ENCODE peak calls at places on chromosomes 11 and 22, in nine cellular contexts. F is H4; G is hippocampal formation; M is KBM-7; U is GM12878; T is naive B cell; A is stimulated activated CD8-positive, alpha-beta memory T cell treated with anti-CD3 and anti-CD28 coated beads, Interleukin-7, amount 100 ng/mL, for 24 hours; X is activated T-helper 1 cell treated with anti-CD3 and anti-CD28 coated beads, Interleukin-12 subunit alpha, Interleukin-12 subunit beta, Interleukin-2, Interleukin-4 antibody, amounts not matched to agents 30 ng/mL and 10 ng/mL and 1 ng/mL, durations not matched to agents 14 hours and 24 hours and 36 hours; W is HFFc6. C is an unnamed sample.

GRCh38 chr22:41939981-41940852 is 6.7 kb downstream of the CENPM start:
- DNase-seq in F (no peak), G (no peak), M (no peak), U (peak; percentile 98), T (peak; percentile 98), A (peak; percentile 86), X (peak; percentile 93), W (no peak), C (no peak)

GRCh38 chr22:49046546-49047305 is 780.9 kb downstream of the BRD1 start:
- DNase-seq in F (no peak), G (peak; percentile 2), M (peak; percentile 32), U (no peak), T (no peak), A (peak; percentile 7), X (no peak), W (no peak), C (no peak)

GRCh38 chr11:130390071-130390758 is 38.2 kb downstream of the ADAMTS8 start:
- DNase-seq in F (peak; percentile 75), G (peak; percentile 63), M (peak; percentile 26), U (no peak), T (no peak), A (no peak), X (no peak), W (peak; percentile 66), C (peak; percentile 44)

GRCh38 chr11:71163371-71163770 is 89.0 kb downstream of the SHANK2 start:
- DNase-seq in F (no peak), G (no peak), M (no peak), U (no peak), T (no peak), A (no peak), X (no peak), W (no peak), C (no peak)

GRCh38 chr11:80849253-80849652 is 1408.4 kb upstream of the TENM4 start:
- DNase-seq in F (peak; percentile 4), G (no peak), M (no peak), U (peak; percentile 51), T (no peak), A (no peak), X (no peak), W (no peak), C (no peak)

GRCh38 chr22:42490244-42490832 is 29.3 kb downstream of the RRP7A start:
- DNase-seq in F (no peak), G (no peak), M (no peak), U (no peak), T (no peak), A (no peak), X (no peak), W (no peak), C (no peak)

GRCh38 chr11:126311464-126312291 is 7.8 kb downstream of the DCPS start:
- DNase-seq in F (no peak), G (no peak), M (peak; percentile 55), U (peak; percentile 60), T (no peak), A (no peak), X (no peak), W (no peak), C (peak; percentile 100)

GRCh38 chr11:20388096-20389055 is 860 bp downstream of the PRMT3 start:
- DNase-seq in F (no peak), G (no peak), M (peak; percentile 63), U (no peak), T (peak; percentile 21), A (no peak), X (no peak), W (no peak), C (no peak)

GRCh38 chr22:46411347-46411746 is 75.8 kb downstream of the TRMU start:
- DNase-seq in F (no peak), G (no peak), M (no peak), U (no peak), T (no peak), A (no peak), X (no peak), W (no peak), C (no peak)

GRCh38 chr22:19121631-19122142 is 525 bp downstream of the DGCR2 start:
- DNase-seq in F (no peak), G (no peak), M (peak; percentile 44), U (no peak), T (peak; percentile 27), A (no peak), X (peak; percentile 24), W (peak; percentile 18), C (no peak)

GRCh38 chr11:25319068-25319467 is 822.2 kb downstream of the LUZP2 start:
- DNase-seq in F (no peak), G (no peak), M (no peak), U (no peak), T (no peak), A (no peak), X (no peak), W (no peak), C (no peak)

GRCh38 chr22:42062506-42063190 is 8.0 kb downstream of the NAGA start:
- DNase-seq in F (no peak), G (no peak), M (no peak), U (no peak), T (no peak), A (no peak), X (no peak), W (no peak), C (no peak)

GRCh38 chr11:84763931-84764330 is 863.2 kb downstream of the DLG2 start:
- DNase-seq in F (no peak), G (no peak), M (no peak), U (no peak), T (no peak), A (no peak), X (no peak), W (no peak), C (no peak)

GRCh38 chr22:48277868-48278581 is 1515.6 kb downstream of the TBC1D22A start:
- DNase-seq in F (no peak), G (peak; percentile 29), M (no peak), U (no peak), T (no peak), A (no peak), X (no peak), W (no peak), C (no peak)

GRCh38 chr11:31882951-31883392 is 71.8 kb upstream of the PAX6 start:
- DNase-seq in F (peak; percentile 48), G (no peak), M (no peak), U (no peak), T (no peak), A (no peak), X (no peak), W (no peak), C (no peak)

GRCh38 chr11:2693271-2693833 is 6.4 kb downstream of the KCNQ1OT1 start:
- DNase-seq in F (no peak), G (peak; percentile 45), M (no peak), U (no peak), T (no peak), A (no peak), X (no peak), W (no peak), C (no peak)

GRCh38 chr11:65422104-65422632 is 430 bp upstream of the NEAT1 start:
- DNase-seq in F (peak; percentile 89), G (peak; percentile 85), M (peak; percentile 95), U (no peak), T (peak; percentile 87), A (peak; percentile 89), X (peak; percentile 94), W (peak; percentile 97), C (peak; percentile 81)

C was measured in GF-D8.